ENCODE peak calls at places on chromosomes 12 and 14, in six cellular contexts. G is foreskin fibroblast, Z is sigmoid colon, F is RWPE2, O is left ventricle myocardium inferior, U is testis. X is an unnamed sample.
A peak's percentile ranks its signal among the peaks of the same experiment; 100 is the strongest.

GRCh38 chr12:1828863-1829262 is 8.5 kb downstream of the LRTM2 start:
- DNase-seq in U (no peak), O (no peak), Z (peak; percentile 24), F (peak; percentile 49), G (peak; percentile 31), X (no peak)

GRCh38 chr14:23319746-23320583 is 1.3 kb upstream of the PABPN1 start:
- DNase-seq in O (no peak), F (no peak), U (no peak), G (no peak), Z (peak; percentile 74), X (no peak)

GRCh38 chr14:36167431-36167830 is 9.1 kb downstream of the PTCSC3 start:
- DNase-seq in G (no peak), O (no peak), U (no peak), F (no peak), Z (no peak), X (no peak)

GRCh38 chr12:124744659-124745467 is 118.8 kb downstream of the SCARB1 start:
- DNase-seq in F (no peak), U (peak; percentile 76), G (peak; percentile 40), O (no peak), Z (no peak), X (no peak)

GRCh38 chr14:102086346-102086971 is 385 bp downstream of the HSP90AA1 start:
- DNase-seq in F (no peak), Z (peak; percentile 77), O (peak; percentile 31), G (peak; percentile 78), U (peak; percentile 53), X (no peak)

GRCh38 chr12:50933459-50934124 is 18.8 kb upstream of the HIGD1C start:
- DNase-seq in O (no peak), F (no peak), U (no peak), Z (no peak), G (peak; percentile 21), X (no peak)

GRCh38 chr14:23175823-23176222 is 7.6 kb downstream of the SLC7A8 start:
- DNase-seq in F (no peak), U (no peak), G (peak; percentile 72), O (no peak), Z (no peak), X (no peak)

GRCh38 chr12:113358381-113359132 is at the start of gene PLBD2:
- DNase-seq in Z (peak; percentile 97), U (peak; percentile 98), G (peak; percentile 97), O (peak; percentile 95), F (peak; percentile 90), X (peak; percentile 55)

GRCh38 chr14:89007906-89008305 is 183.5 kb downstream of the TTC8 start:
- DNase-seq in O (no peak), U (no peak), G (no peak), F (no peak), Z (no peak), X (no peak)

GRCh38 chr12:114687802-114688201 is 3.8 kb upstream of the TBX3 start:
- DNase-seq in U (no peak), O (no peak), G (peak; percentile 66), Z (no peak), F (no peak), X (no peak)

GRCh38 chr12:109951136-109951535 is 45.0 kb downstream of the GIT2 start:
- DNase-seq in G (peak; percentile 88), O (no peak), Z (no peak), U (no peak), F (no peak), X (peak; percentile 71)

GRCh38 chr14:67440513-67440912 is 28.5 kb upstream of the PLEK2 start:
- DNase-seq in U (no peak), O (no peak), F (no peak), Z (no peak), G (no peak), X (no peak)

GRCh38 chr14:75578786-75579781 is 664 bp downstream of the FLVCR2 start:
- DNase-seq in F (no peak), Z (peak; percentile 68), G (peak; percentile 20), U (peak; percentile 74), O (no peak), X (no peak)

GRCh38 chr12:75554556-75554880 is 43.1 kb upstream of the KRR1 start:
- DNase-seq in O (no peak), G (peak; percentile 37), U (no peak), F (no peak), Z (no peak), X (peak; percentile 7)
- H3K4me3 ChIP-seq in O (no peak overlapping the region), G (no peak overlapping the region), U (no peak overlapping the region), F (no peak overlapping the region), Z (no peak overlapping the region), X (no peak overlapping the region)

DNA sequence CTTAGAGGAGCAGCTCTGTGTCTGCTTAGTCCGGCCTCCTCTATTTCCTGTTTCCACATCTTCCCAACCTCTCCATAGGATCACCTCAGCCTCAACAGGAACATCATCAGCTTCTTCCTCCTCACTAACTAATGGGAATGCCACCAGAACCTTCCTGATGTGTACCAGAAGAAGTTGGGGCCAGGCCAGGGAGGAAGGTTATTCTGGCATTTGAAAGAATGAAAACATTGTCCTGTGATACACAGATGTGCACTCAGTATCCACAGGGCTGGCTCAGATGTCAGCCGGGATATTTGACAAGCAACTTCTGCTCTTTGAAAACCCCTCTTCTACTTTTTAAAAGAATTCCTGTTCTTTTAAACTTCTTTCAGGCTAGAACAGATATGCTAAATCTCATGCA is 63.6 kb downstream of the TMEM30B start:
- DNase-seq in F (no peak), U (no peak), Z (no peak), G (peak; percentile 54), O (no peak), X (no peak)
- TF ChIP-seq CTCF in F (no peak), U (no peak), Z (no peak), G (no peak), O (no peak), X (no peak)

DNA sequence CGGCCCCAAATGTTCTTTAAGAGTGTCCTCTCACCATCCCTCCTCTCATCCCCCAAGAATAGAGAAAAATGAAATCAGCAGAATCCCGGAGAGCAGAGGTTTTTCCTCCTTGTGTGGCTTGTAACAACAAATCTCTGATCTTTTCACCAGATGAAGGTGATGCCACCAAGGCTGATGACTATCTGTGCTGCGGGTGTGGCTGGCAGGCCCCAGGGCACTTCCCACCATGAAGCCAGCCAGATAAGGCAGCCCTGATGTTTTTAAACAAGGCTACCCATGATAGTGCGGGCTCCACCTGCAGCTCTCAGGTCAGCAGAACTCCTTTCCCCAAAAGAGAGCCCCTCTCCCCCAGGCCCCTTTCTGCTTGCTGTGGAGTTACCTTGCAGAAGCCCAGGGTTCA is 58.0 kb upstream of the PARP11 start:
- DNase-seq in G (no peak), U (no peak), F (no peak), Z (no peak), O (no peak), X (no peak)
- H3K4me3 ChIP-seq in G (no peak overlapping the region), U (no peak overlapping the region), F (no peak overlapping the region), Z (no peak overlapping the region), O (no peak overlapping the region), X (no peak overlapping the region)

GRCh38 chr12:19151298-19151697 is 21.8 kb downstream of the PLEKHA5 start:
- DNase-seq in U (no peak), G (no peak), O (no peak), Z (no peak), F (no peak), X (no peak)

GRCh38 chr12:19154696-19155095 is 25.2 kb downstream of the PLEKHA5 start:
- DNase-seq in F (no peak), G (peak; percentile 33), U (no peak), O (no peak), Z (no peak), X (no peak)

GRCh38 chr12:19153396-19153795 is 23.9 kb downstream of the PLEKHA5 start:
- DNase-seq in G (no peak), F (no peak), U (no peak), O (no peak), Z (no peak), X (no peak)

GRCh38 chr12:19158909-19159308 is 29.4 kb downstream of the PLEKHA5 start:
- DNase-seq in O (no peak), U (no peak), G (no peak), Z (no peak), F (no peak), X (peak; percentile 45)

GRCh38 chr12:19155981-19156734 is 26.6 kb downstream of the PLEKHA5 start:
- DNase-seq in O (no peak), G (no peak), U (no peak), F (no peak), Z (no peak), X (no peak)
- TF ChIP-seq CTCF in O (no peak), G (no peak), U (no peak), F (no peak), Z (no peak), X (no peak)

DNA sequence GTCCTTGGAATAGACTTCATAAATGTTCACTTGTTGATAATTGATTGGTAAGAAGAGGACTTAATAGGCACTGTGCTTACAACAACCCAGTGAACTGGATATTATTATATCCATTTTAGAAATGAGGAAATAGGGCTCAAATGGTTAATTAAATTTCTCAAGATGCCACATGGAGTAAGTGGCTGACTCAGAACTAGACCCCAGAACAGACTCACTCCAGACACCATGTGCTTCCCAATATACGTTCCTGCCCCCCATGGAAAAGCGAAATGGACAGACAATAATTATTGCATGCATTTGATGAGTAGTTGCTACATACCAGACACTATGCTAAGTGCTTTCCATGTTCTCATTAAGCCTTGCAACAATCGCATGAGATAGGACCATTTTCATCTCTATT is 895 bp upstream of the ANKS1B start:
- DNase-seq in F (no peak), U (no peak), Z (no peak), G (no peak), O (no peak), X (no peak)
- H3K4me3 ChIP-seq in F (no peak overlapping the region), U (peak overlapping the region; percentile 70), Z (peak overlapping the region; percentile 79), G (no peak overlapping the region), O (peak overlapping the region; percentile 68), X (no peak overlapping the region)

GRCh38 chr12:108610336-108610815 is 12.5 kb upstream of the TMEM119 start:
- DNase-seq in O (no peak), U (no peak), G (no peak), Z (no peak), F (no peak), X (no peak)

GRCh38 chr12:108612788-108613282 is 15.0 kb upstream of the TMEM119 start:
- DNase-seq in O (no peak), Z (no peak), U (no peak), G (no peak), F (no peak), X (no peak)

GRCh38 chr12:108613548-108613947 is 15.7 kb upstream of the TMEM119 start:
- DNase-seq in U (peak; percentile 34), O (no peak), G (no peak), Z (no peak), F (no peak), X (no peak)

GRCh38 chr12:108610856-108611605 is 13.1 kb upstream of the TMEM119 start:
- DNase-seq in U (no peak), G (no peak), Z (no peak), O (no peak), F (no peak), X (no peak)

GRCh38 chr12:108611884-108612415 is 14.1 kb upstream of the TMEM119 start:
- DNase-seq in U (no peak), Z (no peak), O (no peak), G (peak; percentile 91), F (no peak), X (peak; percentile 73)
- TF ChIP-seq CTCF in U (no peak), Z (no peak), O (peak; percentile 46), G (peak; percentile 25), F (peak; percentile 29), X (peak; percentile 47)

GRCh38 chr12:57235728-57236131 is 6.2 kb downstream of the SHMT2 start:
- DNase-seq in G (no peak), F (peak; percentile 48), Z (no peak), U (no peak), O (no peak), X (no peak)
- H3K4me3 ChIP-seq in G (no peak overlapping the region), F (no peak overlapping the region), Z (no peak overlapping the region), U (no peak overlapping the region), O (peak overlapping the region; percentile 69), X (no peak overlapping the region)

X was measured in AG09309.